ENCODE peak calls at places on chromosomes 6 and 20, in ten cellular contexts. S, M, N, D, K, V, L, R, Z and P are unnamed samples.
A peak's percentile ranks its signal among the peaks of the same experiment; 100 is the strongest.

GRCh38 chr6:150546457-150546856 is 53.2 kb upstream of the PLEKHG1 start:
- DNase-seq in R (no peak), V (no peak), N (no peak), S (no peak), K (no peak), L (no peak), D (no peak), Z (no peak), M (no peak), P (no peak)

GRCh38 chr20:60371456-60371855 is 413.2 kb downstream of the CDH26 start:
- DNase-seq in D (no peak), V (no peak), S (no peak), Z (no peak), L (peak; percentile 21), N (no peak), M (no peak), R (no peak), K (no peak), P (no peak)

GRCh38 chr20:766906-767305 is 1.4 kb downstream of the SLC52A3 start:
- DNase-seq in V (no peak), N (no peak), D (no peak), Z (no peak), M (no peak), R (no peak), K (no peak), L (no peak), S (no peak), P (no peak)

GRCh38 chr6:125050663-125051318 is 88.6 kb downstream of the RNF217 start:
- DNase-seq in S (no peak), N (no peak), M (no peak), Z (no peak), V (no peak), L (no peak), D (no peak), R (peak; percentile 64), K (no peak), P (no peak)

GRCh38 chr20:63529180-63529860 is 7.9 kb downstream of the PTK6 start:
- DNase-seq in Z (no peak), K (no peak), L (no peak), S (no peak), D (no peak), N (no peak), R (no peak), V (no peak), M (no peak), P (no peak)

GRCh38 chr20:44030394-44030793 is 115.7 kb downstream of the TOX2 start:
- DNase-seq in Z (no peak), R (no peak), S (no peak), K (no peak), V (no peak), N (no peak), M (no peak), D (no peak), L (no peak), P (no peak)

GRCh38 chr6:16770701-16771569 is 9.7 kb upstream of the ATXN1 start:
- DNase-seq in V (peak; percentile 67), L (no peak), D (no peak), S (peak; percentile 42), R (peak; percentile 60), Z (peak; percentile 12), K (peak; percentile 59), M (no peak), N (peak; percentile 86), P (no peak)

GRCh38 chr20:3889489-3890409 is 562 bp downstream of the PANK2 start:
- DNase-seq in Z (no peak), R (no peak), V (peak; percentile 11), D (no peak), M (no peak), S (no peak), K (no peak), L (no peak), N (peak; percentile 37), P (no peak)

GRCh38 chr6:114304304-114304887 is 38.4 kb downstream of the HS3ST5 start:
- DNase-seq in S (peak; percentile 46), L (no peak), D (peak; percentile 13), M (peak; percentile 45), V (no peak), R (peak; percentile 24), K (no peak), Z (no peak), N (peak; percentile 15), P (no peak)

GRCh38 chr20:15610700-15611277 is 962.5 kb downstream of the KIF16B start:
- DNase-seq in D (no peak), N (no peak), Z (no peak), K (no peak), S (no peak), L (no peak), M (no peak), V (no peak), R (no peak), P (no peak)

GRCh38 chr6:138577151-138577915 is 78.0 kb upstream of the NHSL1 start:
- DNase-seq in Z (peak; percentile 93), N (no peak), S (peak; percentile 84), V (no peak), R (no peak), M (no peak), D (no peak), L (peak; percentile 90), K (no peak), P (no peak)

GRCh38 chr6:27205375-27206278 is 41.9 kb upstream of the PRSS16 start:
- DNase-seq in S (no peak), Z (no peak), M (no peak), V (no peak), K (no peak), L (no peak), R (peak; percentile 24), N (peak; percentile 42), D (no peak), P (no peak)

GRCh38 chr6:78192057-78192456 is 539.2 kb downstream of the MEI4 start:
- DNase-seq in Z (no peak), M (no peak), V (no peak), R (no peak), S (no peak), N (no peak), L (no peak), D (no peak), K (no peak), P (no peak)

GRCh38 chr6:5665667-5666066 is 341.1 kb downstream of the NRN1 start:
- DNase-seq in N (no peak), S (no peak), M (no peak), K (no peak), V (no peak), Z (no peak), D (no peak), L (no peak), R (no peak), P (no peak)

GRCh38 chr6:2653369-2654032 is 97.2 kb downstream of the MYLK4 start:
- DNase-seq in M (no peak), L (no peak), V (no peak), N (no peak), Z (no peak), K (no peak), D (no peak), S (no peak), R (no peak), P (no peak)